ENCODE peak calls at places on chromosomes 12 and 14, in five cellular contexts. U is neural crest cell, N is body of pancreas, D is neural progenitor cell, E is adrenal gland. V is an unnamed sample.

GRCh38 chr12:81726634-81727033 is 32.5 kb downstream of the PPFIA2 start:
- DNase-seq in U (no peak), E (no peak), D (peak), N (no peak), V (no peak)

GRCh38 chr12:79886917-79887519 is 47.9 kb downstream of the PPP1R12A start:
- DNase-seq in U (no peak), D (peak), E (no peak), N (no peak), V (no peak)

GRCh38 chr12:45994736-45995135 is 4.4 kb upstream of the SCAF11 start:
- DNase-seq in D (no peak), E (no peak), U (no peak), N (no peak), V (no peak)

GRCh38 chr14:68418192-68419118 is 374.4 kb downstream of the ZFP36L1 start:
- DNase-seq in N (no peak), D (no peak), E (no peak), U (no peak), V (no peak)

GRCh38 chr14:100384819-100385813 is 62.0 kb downstream of the SLC25A47 start:
- DNase-seq in N (peak), E (no peak), D (peak), U (no peak), V (no peak)

GRCh38 chr14:96592591-96593388 is 90.6 kb downstream of the PAPOLA start:
- DNase-seq in U (peak), N (peak), E (peak), D (no peak), V (peak)

GRCh38 chr12:131454418-131455217 is 256.3 kb upstream of the SFSWAP start:
- DNase-seq in U (peak), N (peak), E (peak), D (peak), V (peak)

GRCh38 chr12:121911824-121912585 is 6.4 kb upstream of the CFAP251 start:
- DNase-seq in D (no peak), U (no peak), E (no peak), N (no peak), V (no peak)

GRCh38 chr12:104498211-104498801 is 41.6 kb downstream of the CHST11 start:
- DNase-seq in D (no peak), U (no peak), E (no peak), N (no peak), V (no peak)

GRCh38 chr12:2922329-2922728 is 31.6 kb downstream of the TULP3 start:
- DNase-seq in U (no peak), D (no peak), E (no peak), N (no peak), V (no peak)

GRCh38 chr12:50637870-50638481 is 125.9 kb upstream of the ATF1 start:
- DNase-seq in E (no peak), N (no peak), U (no peak), D (peak), V (no peak)

GRCh38 chr14:49427117-49427516 is 159.1 kb downstream of the RPS29 start:
- DNase-seq in E (no peak), N (no peak), D (peak), U (no peak), V (no peak)

GRCh38 chr12:132560421-132560830 is 50.0 kb downstream of the LRCOL1 start:
- DNase-seq in N (peak), D (peak), E (no peak), U (no peak), V (peak)

GRCh38 chr12:15208140-15208539 is 13.1 kb downstream of the RERG start:
- DNase-seq in N (no peak), D (no peak), E (no peak), U (no peak), V (no peak)

GRCh38 chr14:24056800-24057184 is 5.0 kb downstream of the CARMIL3 start:
- DNase-seq in D (no peak), N (no peak), E (no peak), U (no peak), V (no peak)

GRCh38 chr12:89707623-89707991 is 1.0 kb downstream of the ATP2B1 start:
- DNase-seq in E (no peak), U (peak), N (peak), D (peak), V (peak)

GRCh38 chr12:102622618-102623017 is 142.3 kb upstream of the IGF1 start:
- DNase-seq in U (no peak), D (no peak), N (no peak), E (no peak), V (no peak)

GRCh38 chr14:51581017-51581881 is 70.5 kb upstream of the FRMD6 start:
- DNase-seq in U (no peak), E (no peak), N (no peak), D (no peak), V (no peak)

GRCh38 chr14:61560323-61560722 is 135.0 kb upstream of the HIF1A start:
- DNase-seq in E (no peak), N (no peak), U (no peak), D (no peak), V (no peak)

GRCh38 chr12:63843613-63844390 is 698 bp upstream of the SRGAP1 start:
- DNase-seq in N (peak), U (peak), E (peak), D (peak), V (peak)

GRCh38 chr14:100658514-100658886 is 68.2 kb upstream of the DLK1 start:
- DNase-seq in N (no peak), U (no peak), D (peak), E (peak), V (no peak)

GRCh38 chr12:67788118-67788517 is 139.6 kb downstream of the DYRK2 start:
- DNase-seq in D (no peak), U (no peak), N (no peak), E (no peak), V (no peak)

GRCh38 chr14:93108105-93108504 is 7.6 kb downstream of the ITPK1 start:
- DNase-seq in N (no peak), E (no peak), U (no peak), D (no peak), V (no peak)

GRCh38 chr12:92324849-92325500 is 179.3 kb upstream of the BTG1 start:
- DNase-seq in N (no peak), E (no peak), U (no peak), D (no peak), V (no peak)

GRCh38 chr14:28196878-28197277 is 569.7 kb upstream of the FOXG1 start:
- DNase-seq in U (no peak), N (no peak), E (no peak), D (no peak), V (no peak)

GRCh38 chr14:76154539-76155126 is 2.9 kb downstream of the GPATCH2L start:
- DNase-seq in E (no peak), D (no peak), U (no peak), N (no peak), V (no peak)

GRCh38 chr14:76109087-76109880 is 42.4 kb upstream of the GPATCH2L start:
- DNase-seq in D (no peak), N (no peak), U (no peak), E (no peak), V (no peak)

GRCh38 chr14:79405511-79405910 is 805.8 kb downstream of the DIO2 start:
- DNase-seq in E (no peak), D (no peak), U (no peak), N (no peak), V (no peak)

GRCh38 chr12:122203301-122203967 is at the start of gene B3GNT4:
- DNase-seq in D (peak), U (no peak), E (peak), N (peak), V (peak)

GRCh38 chr12:2668816-2669215 is 126.0 kb upstream of the FKBP4 start:
- DNase-seq in N (no peak), D (no peak), U (no peak), E (no peak), V (no peak)

GRCh38 chr14:59507752-59508103 is 23.4 kb downstream of the JKAMP start:
- DNase-seq in D (no peak), N (no peak), U (no peak), E (no peak), V (no peak)

GRCh38 chr14:59509101-59509500 is 24.8 kb downstream of the JKAMP start:
- DNase-seq in E (no peak), U (no peak), N (no peak), D (no peak), V (no peak)

GRCh38 chr14:59510957-59511356 is 26.6 kb downstream of the JKAMP start:
- DNase-seq in D (no peak), E (no peak), N (no peak), U (no peak), V (no peak)

GRCh38 chr14:59510001-59510400 is 25.7 kb downstream of the JKAMP start:
- DNase-seq in U (no peak), E (no peak), D (no peak), N (no peak), V (no peak)

DNA sequence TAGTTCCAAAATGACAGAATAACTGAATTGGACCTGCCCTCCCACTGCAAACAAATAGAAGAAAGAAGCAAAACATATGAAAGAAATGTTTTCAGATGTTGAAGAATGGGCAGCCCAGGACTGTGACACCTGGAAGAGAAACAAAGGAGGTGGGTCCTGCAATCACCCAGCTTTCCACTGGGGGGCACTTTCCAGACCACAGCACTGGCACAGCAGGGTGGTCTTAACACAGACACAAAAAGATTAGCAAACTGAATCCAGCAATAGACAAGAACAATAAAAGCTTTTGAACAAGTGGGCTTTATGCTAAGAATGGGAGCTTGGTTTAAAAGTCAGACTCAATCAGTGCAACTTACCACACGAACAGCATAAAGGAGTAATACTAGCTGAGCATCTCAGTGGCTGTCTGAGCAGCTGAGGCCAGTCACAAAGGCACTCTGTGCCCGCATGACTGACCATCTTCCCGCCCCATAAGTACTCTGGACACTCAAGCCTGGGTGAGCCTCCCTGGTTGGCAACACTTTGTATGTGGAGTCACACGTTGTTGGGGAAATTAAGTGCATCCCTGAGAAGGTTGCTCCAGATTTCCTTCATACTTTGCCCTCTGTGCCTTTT is 27.7 kb downstream of the JKAMP start:
- DNase-seq in E (no peak), D (peak), U (peak), N (no peak), V (peak)
- TF ChIP-seq CTCF in E (no peak), D (peak), U (peak), N (peak), V (peak)

GRCh38 chr14:52913271-52913670 is 37.6 kb downstream of the FERMT2 start:
- DNase-seq in N (no peak), D (no peak), U (no peak), E (no peak), V (no peak)
- TF ChIP-seq CTCF in N (no peak), D (no peak), U (no peak), E (no peak), V (no peak)

DNA sequence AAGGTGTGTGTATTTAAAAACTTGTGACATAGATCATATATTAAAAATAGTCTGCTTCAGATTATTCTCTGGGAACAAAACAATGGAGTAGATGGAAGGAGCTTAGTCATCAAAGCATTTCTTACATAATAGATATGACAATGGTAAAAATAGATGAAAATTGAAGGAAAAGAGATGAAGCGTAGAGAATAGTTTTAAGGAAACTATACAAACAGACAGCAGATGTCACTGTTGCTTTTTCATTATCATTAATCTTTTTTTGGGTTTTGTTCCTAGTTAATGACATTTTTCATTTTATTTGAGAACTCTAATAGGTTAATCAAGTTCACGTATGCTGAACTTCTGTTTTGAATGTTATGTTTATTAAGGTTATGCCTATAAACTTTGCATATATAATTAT is 149.2 kb upstream of the FBXO33 start:
- DNase-seq in N (no peak), D (no peak), E (no peak), U (no peak), V (no peak)
- TF ChIP-seq CTCF in N (no peak), D (peak), E (no peak), U (peak), V (peak)

GRCh38 chr14:67335781-67336180 is 23.8 kb downstream of the ATP6V1D start:
- DNase-seq in D (peak), E (no peak), U (peak), N (no peak), V (no peak)
- TF ChIP-seq CTCF in D (peak), E (no peak), U (peak), N (no peak), V (peak)

DNA sequence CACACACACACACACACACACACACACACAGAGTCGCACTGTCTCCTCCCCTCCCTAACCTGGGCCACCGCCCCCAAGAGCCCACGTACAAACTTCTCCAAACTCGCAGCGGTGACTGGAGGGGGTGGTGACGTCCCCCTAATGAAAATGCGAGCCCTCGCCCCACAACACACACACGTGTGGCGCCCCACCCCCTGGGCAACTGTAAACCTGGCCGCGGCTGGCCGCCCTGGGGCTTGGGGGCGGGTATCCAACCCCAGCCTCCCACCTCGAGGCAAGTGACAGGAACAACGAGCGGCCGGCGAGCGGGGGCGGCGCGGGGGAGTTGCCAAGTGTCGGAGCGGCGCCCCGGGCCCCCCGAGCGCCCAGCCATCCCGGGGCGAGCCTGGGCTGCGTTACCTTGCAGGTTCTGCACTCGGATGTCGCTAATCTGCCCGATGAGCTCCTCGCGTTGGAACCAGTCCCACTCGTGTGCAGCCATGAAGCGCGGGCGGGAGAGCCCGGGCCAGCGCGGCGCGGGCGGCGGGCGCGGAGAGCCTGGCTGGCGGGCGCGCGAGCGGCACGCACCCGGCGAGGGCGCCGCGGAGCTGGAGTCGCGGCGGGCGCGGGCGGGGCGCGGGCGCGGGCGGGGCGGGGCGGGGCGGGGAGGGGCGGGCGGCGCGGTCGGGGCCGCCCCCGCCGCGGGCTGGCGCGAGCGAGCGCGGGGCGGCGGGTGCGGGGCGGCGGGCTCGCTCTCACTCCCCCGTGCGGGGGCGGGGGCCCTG is at the start of gene CLMN:
- DNase-seq in N (peak), U (peak), E (peak), D (peak), V (peak)
- TF ChIP-seq CTCF in N (peak), U (no peak), E (no peak), D (no peak), V (no peak)

DNA sequence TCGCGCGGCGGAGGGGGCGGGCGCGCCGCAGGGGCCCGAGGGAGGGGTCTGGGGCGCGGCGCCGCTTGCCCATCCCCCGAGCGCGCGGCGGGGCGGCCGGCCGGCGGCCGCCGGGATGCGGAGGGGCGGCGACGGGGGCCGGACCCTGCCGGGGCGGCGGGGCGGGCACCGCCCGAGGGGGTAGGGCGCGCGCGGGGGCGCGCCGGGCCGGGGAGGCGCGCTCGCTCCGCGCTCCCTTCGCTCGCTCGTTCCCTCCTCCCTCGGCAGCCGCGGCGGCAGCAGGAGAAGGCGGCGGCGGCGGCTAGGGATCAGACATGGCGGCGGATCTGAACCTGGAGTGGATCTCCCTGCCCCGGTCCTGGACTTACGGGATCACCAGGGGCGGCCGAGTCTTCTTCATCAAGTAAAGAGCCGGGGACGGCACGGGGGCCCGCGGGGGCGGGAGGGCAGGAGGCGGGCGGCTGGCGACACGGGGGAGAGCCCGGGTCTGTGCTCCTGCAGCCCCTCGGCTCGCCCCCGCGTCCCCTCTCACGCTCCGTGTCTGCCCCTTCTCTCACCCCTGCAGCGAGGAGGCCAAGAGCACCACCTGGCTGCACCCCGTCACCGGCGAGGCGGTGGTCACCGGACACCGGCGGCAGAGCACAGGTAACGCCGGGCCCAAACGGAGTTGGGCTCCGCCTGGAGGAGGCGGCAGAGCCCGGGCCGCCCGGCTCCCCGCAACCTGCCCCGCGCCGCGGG is at the start of gene PLEKHA5:
- DNase-seq in D (peak), N (peak), U (peak), E (peak), V (peak)
- TF ChIP-seq CTCF in D (no peak), N (peak), U (no peak), E (no peak), V (no peak)

DNA sequence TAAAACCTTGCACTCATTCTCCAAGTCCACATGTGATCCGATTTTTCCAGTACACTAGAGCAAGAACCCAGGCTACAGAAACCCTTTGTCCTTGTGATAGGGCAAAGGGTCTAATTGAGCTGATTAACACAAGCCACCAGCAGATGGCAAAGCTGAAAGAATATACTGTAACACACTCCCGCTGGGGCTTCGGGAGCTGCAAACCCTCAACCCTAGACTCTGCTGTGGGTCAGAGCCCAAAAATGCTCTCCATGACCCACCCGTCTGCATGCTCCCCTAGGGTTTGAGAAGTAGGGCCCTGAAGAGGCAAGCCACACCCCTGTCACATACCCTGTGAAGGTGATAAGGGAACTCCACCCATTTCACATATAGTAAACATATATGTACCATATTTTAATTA is 33.6 kb upstream of the PCNX1 start:
- DNase-seq in D (no peak), N (no peak), U (no peak), E (peak), V (no peak)
- TF ChIP-seq CTCF in D (no peak), N (no peak), U (no peak), E (no peak), V (no peak)

V was measured in nephron progenitor cell.